ENCODE peak calls at places on chromosomes 1 and 21, in six cellular contexts. R is CD8-positive, alpha-beta T cell; U is foreskin fibroblast; L is cardiac fibroblast; I is hepatocyte; B is heart right ventricle. F is an unnamed sample.

GRCh38 chr1:234862944-234863515 is 253.1 kb upstream of the IRF2BP2 start:
- DNase-seq in R (no peak), U (peak), L (peak), I (peak), B (peak), F (peak)

GRCh38 chr1:213585402-213585801 is 402.4 kb upstream of the PROX1 start:
- DNase-seq in R (no peak), U (no peak), L (no peak), I (no peak), B (no peak), F (no peak)

GRCh38 chr1:113058861-113059441 is 14.0 kb upstream of the LRIG2 start:
- DNase-seq in R (no peak), U (no peak), L (no peak), I (no peak), B (no peak), F (no peak)

GRCh38 chr21:45041351-45041805 is 33.0 kb upstream of the ADARB1 start:
- DNase-seq in R (no peak), U (peak), L (peak), I (peak), B (peak), F (peak)

GRCh38 chr1:234776875-234777849 is 167.2 kb upstream of the IRF2BP2 start:
- DNase-seq in R (no peak), U (no peak), L (no peak), I (peak), B (no peak), F (no peak)

GRCh38 chr1:92447976-92448375 is 38.7 kb downstream of the GFI1 start:
- DNase-seq in R (no peak), U (no peak), L (no peak), I (no peak), B (no peak), F (no peak)

GRCh38 chr1:17611991-17612390 is 72.5 kb downstream of the ARHGEF10L start:
- DNase-seq in R (no peak), U (peak), L (no peak), I (no peak), B (no peak), F (no peak)

GRCh38 chr21:45499201-45499750 is 43.0 kb downstream of the SLC19A1 start:
- DNase-seq in R (no peak), U (no peak), L (no peak), I (no peak), B (peak), F (no peak)

GRCh38 chr1:37483785-37484184 is 9.4 kb downstream of the ZC3H12A start:
- DNase-seq in R (no peak), U (no peak), L (no peak), I (no peak), B (no peak), F (no peak)

GRCh38 chr1:17207046-17207445 is 2.1 kb downstream of the PADI1 start:
- DNase-seq in R (no peak), U (no peak), L (no peak), I (no peak), B (no peak), F (no peak)

GRCh38 chr1:67323087-67323486 is 15.4 kb downstream of the IL12RB2 start:
- DNase-seq in R (no peak), U (no peak), L (no peak), I (no peak), B (no peak), F (no peak)

GRCh38 chr1:25168193-25169071 is 63.9 kb downstream of the SYF2 start:
- DNase-seq in R (no peak), U (no peak), L (no peak), I (peak), B (no peak), F (no peak)

GRCh38 chr21:42537106-42537742 is 23.6 kb downstream of the SLC37A1 start:
- DNase-seq in R (no peak), U (peak), L (no peak), I (no peak), B (no peak), F (no peak)

GRCh38 chr1:210688482-210689233 is 360.0 kb downstream of the HHAT start:
- DNase-seq in R (no peak), U (peak), L (no peak), I (no peak), B (no peak), F (no peak)

GRCh38 chr21:46457801-46458314 is 833 bp upstream of the DIP2A start:
- DNase-seq in R (no peak), U (peak), L (peak), I (peak), B (peak), F (peak)

GRCh38 chr1:201984446-201984845 is 2.0 kb downstream of the RNPEP start:
- DNase-seq in R (no peak), U (no peak), L (no peak), I (no peak), B (no peak), F (no peak)

GRCh38 chr1:187326554-187326953 is 497.8 kb downstream of the PLA2G4A start:
- DNase-seq in R (no peak), U (no peak), L (no peak), I (no peak), B (no peak), F (no peak)

GRCh38 chr1:204344665-204345064 is 15.1 kb downstream of the PLEKHA6 start:
- DNase-seq in R (no peak), U (peak), L (no peak), I (no peak), B (no peak), F (no peak)

GRCh38 chr1:179554394-179554793 is 21.4 kb downstream of the NPHS2 start:
- DNase-seq in R (no peak), U (no peak), L (no peak), I (no peak), B (no peak), F (no peak)

GRCh38 chr1:179558078-179558477 is 17.7 kb downstream of the NPHS2 start:
- DNase-seq in R (no peak), U (no peak), L (no peak), I (no peak), B (no peak), F (no peak)
- H3K4me3 ChIP-seq in R (no peak), U (no peak), L (no peak), I (no peak), B (no peak), F (no peak)

DNA sequence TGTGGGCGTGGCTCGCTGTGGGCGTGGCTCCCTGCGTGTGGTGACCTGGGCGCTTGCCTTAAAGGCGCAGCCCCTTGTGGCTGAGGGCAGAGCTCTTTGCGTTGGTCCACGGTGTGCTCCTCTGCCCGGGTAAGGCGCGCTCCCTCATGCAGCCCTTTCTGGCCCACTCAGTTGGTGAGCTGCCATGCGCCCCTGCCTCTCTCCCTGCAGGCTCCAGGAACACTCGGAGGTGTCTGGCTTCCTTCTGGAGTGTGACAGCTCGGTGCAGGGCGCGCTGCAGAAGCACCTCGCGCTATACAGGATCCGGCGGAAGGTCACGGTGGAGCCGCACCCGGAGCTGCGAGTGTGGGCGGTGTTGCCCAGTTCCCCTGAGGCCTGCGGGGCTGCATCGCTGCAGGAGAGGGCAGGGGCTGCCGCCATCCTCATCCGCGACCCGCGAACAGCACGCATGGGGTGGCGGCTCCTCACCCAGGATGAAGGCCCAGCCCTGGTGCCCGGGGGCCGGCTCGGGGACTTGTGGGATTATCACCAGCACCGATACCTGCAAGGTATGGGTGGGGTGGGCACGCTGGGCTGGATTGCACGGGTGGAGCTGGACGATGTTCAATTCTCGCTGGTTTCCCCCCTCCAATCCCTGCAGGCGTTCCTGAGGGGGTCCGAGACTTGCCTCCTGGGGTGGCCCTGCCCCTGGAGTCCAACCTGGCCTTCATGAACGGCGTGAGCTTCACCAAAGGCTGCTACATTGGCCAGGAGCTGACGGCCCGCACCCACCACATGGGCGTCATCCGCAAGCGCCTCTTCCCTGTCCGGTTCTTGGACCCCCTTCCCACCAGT is 9.1 kb downstream of the IBA57 start:
- DNase-seq in R (peak), U (peak), L (peak), I (no peak), B (no peak), F (no peak)
- H3K4me3 ChIP-seq in R (no peak), U (no peak), L (no peak), I (no peak), B (no peak), F (no peak)

GRCh38 chr1:239218296-239218695 is 168.1 kb upstream of the CHRM3 start:
- DNase-seq in R (no peak), U (peak), L (peak), I (no peak), B (no peak), F (no peak)

GRCh38 chr1:239212841-239213240 is 173.5 kb upstream of the CHRM3 start:
- DNase-seq in R (no peak), U (no peak), L (peak), I (peak), B (no peak), F (no peak)
- H3K4me3 ChIP-seq in R (no peak), U (no peak), L (no peak), I (no peak), B (no peak), F (no peak)

GRCh38 chr1:28439320-28439719 is 66.5 kb upstream of the RCC1 start:
- DNase-seq in R (no peak), U (peak), L (no peak), I (no peak), B (no peak), F (no peak)
- H3K4me3 ChIP-seq in R (no peak), U (peak), L (no peak), I (no peak), B (peak), F (no peak)

F was measured in skeletal muscle cell.